ENCODE peak calls at places on chromosomes 7 and 10, in four cellular contexts. V is K562, A is GM12878, N is HepG2. L is an unnamed sample.

GRCh38 chr7:27170936-27171635 is 3.0 kb downstream of the HOXA10 start:
- DNase-seq in V (no peak), A (no peak), N (peak; percentile 26), L (no peak)

GRCh38 chr10:36489928-36490279 is 635.5 kb upstream of the ANKRD30A start:
- DNase-seq in V (no peak), A (no peak), N (no peak), L (no peak)

GRCh38 chr10:75951026-75951589 is 519.7 kb downstream of the LRMDA start:
- DNase-seq in V (no peak), A (no peak), N (no peak), L (no peak)

GRCh38 chr10:18797286-18797685 is 138.1 kb downstream of the ARL5B start:
- DNase-seq in V (no peak), A (no peak), N (no peak), L (no peak)

GRCh38 chr10:32795598-32796183 is 162.3 kb downstream of the ITGB1 start:
- DNase-seq in V (peak; percentile 17), A (peak; percentile 4), N (peak; percentile 13), L (peak; percentile 11)

GRCh38 chr10:104306897-104307296 is 31.4 kb downstream of the ITPRIP start:
- DNase-seq in V (no peak), A (no peak), N (no peak), L (no peak)

GRCh38 chr7:26367219-26367711 is 75.6 kb downstream of the SNX10 start:
- DNase-seq in V (no peak), A (no peak), N (no peak), L (no peak)

GRCh38 chr7:74032191-74032490 is 4.2 kb downstream of the ELN start:
- DNase-seq in V (no peak), A (no peak), N (no peak), L (no peak)

GRCh38 chr7:151824285-151824950 is 52.5 kb downstream of the PRKAG2 start:
- DNase-seq in V (no peak), A (no peak), N (no peak), L (no peak)

GRCh38 chr10:24518981-24519597 is 204.6 kb downstream of the ARHGAP21 start:
- DNase-seq in V (peak; percentile 56), A (no peak), N (peak; percentile 53), L (peak; percentile 74)

GRCh38 chr7:81213394-81213793 is 294.5 kb upstream of the SEMA3C start:
- DNase-seq in V (no peak), A (no peak), N (no peak), L (no peak)

GRCh38 chr10:70784476-70784875 is 701 bp downstream of the TBATA start:
- DNase-seq in V (no peak), A (no peak), N (no peak), L (no peak)

GRCh38 chr7:150339369-150339768 is 2.1 kb downstream of the RARRES2 start:
- DNase-seq in V (no peak), A (no peak), N (no peak), L (no peak)

GRCh38 chr10:28737096-28737495 is 59.8 kb downstream of the BAMBI start:
- DNase-seq in V (no peak), A (no peak), N (no peak), L (no peak)

GRCh38 chr7:30705596-30705995 is 23.3 kb upstream of the CRHR2 start:
- DNase-seq in V (no peak), A (no peak), N (no peak), L (no peak)

GRCh38 chr7:2687881-2688318 is at the start of gene AMZ1:
- DNase-seq in V (peak; percentile 36), A (no peak), N (no peak), L (no peak)

GRCh38 chr10:18859659-18860058 is 188.9 kb upstream of the MALRD1 start:
- DNase-seq in V (no peak), A (no peak), N (no peak), L (no peak)

GRCh38 chr7:129161524-129161923 is 17.0 kb downstream of the TSPAN33 start:
- DNase-seq in V (no peak), A (no peak), N (no peak), L (no peak)

DNA sequence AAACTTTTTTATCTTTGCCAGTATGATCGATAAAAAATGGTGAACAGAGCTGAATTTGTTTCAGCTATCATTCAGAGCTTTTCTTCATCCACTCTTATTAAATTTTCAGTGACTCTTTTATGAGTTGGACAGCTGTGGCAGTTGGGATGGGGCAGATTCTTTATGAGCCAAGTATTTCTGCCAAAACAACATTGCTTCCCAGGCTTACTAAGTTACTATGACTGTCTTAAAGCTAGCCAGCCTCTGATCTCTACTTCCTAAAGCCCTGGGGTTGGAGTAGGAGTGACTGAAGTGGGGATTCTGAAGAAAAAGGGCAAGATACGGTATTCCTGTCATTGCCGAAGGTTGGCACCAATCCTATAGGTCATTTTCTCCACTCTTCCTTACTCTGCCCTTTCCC is 12.6 kb downstream of the RPP30 start:
- DNase-seq in V (no peak), A (no peak), N (no peak), L (no peak)
- TF ChIP-seq FOXK2 in V (no peak), A (no peak), N (no peak), L (no peak)

GRCh38 chr10:132109341-132110072 is 43.8 kb downstream of the JAKMIP3 start:
- DNase-seq in V (no peak), A (no peak), N (no peak), L (no peak)

GRCh38 chr10:132107211-132107946 is 41.6 kb downstream of the JAKMIP3 start:
- DNase-seq in V (no peak), A (no peak), N (no peak), L (no peak)

GRCh38 chr10:132110091-132110490 is 44.3 kb downstream of the JAKMIP3 start:
- DNase-seq in V (no peak), A (no peak), N (no peak), L (no peak)

GRCh38 chr10:132106431-132106830 is 40.7 kb downstream of the JAKMIP3 start:
- DNase-seq in V (no peak), A (no peak), N (no peak), L (no peak)

GRCh38 chr10:132107947-132108877 is 42.5 kb downstream of the JAKMIP3 start:
- DNase-seq in V (no peak), A (no peak), N (no peak), L (no peak)
- TF ChIP-seq SP1 in V (no peak), A (no peak), N (no peak), L (no peak)

DNA sequence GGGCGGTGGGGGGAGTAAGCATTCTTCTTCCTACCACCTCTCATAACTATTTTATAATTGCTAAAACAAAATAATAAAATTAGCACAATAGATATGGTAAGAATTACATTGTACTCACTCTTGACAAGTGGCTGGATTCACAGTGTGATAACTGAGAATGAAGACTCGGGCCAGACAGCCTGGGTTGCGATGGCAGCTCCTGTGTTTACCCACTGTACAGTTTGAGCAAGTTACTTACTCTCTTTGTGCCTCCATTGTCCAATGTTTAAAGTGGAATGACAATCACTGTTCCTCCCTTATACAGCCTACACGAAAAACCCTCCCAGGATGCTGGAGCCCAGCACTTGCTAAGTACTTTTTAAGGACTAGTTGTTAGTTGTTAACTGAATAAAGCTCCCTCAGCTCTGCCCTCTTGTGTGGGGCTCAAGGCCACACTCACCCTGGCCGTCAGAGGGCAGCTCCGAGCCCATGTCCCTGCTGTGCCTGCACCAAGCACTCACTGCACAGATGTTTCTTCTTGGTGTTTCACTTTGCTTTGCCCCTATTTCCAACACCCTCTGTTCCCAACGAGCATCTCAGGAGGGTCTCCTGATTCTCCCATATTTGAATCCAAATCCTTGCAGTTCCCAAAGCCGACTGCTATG is 56.4 kb upstream of the NPS start:
- DNase-seq in V (no peak), A (no peak), N (no peak), L (peak; percentile 45)
- TF ChIP-seq FOXK2 in V (no peak), A (no peak), N (no peak), L (no peak)

DNA sequence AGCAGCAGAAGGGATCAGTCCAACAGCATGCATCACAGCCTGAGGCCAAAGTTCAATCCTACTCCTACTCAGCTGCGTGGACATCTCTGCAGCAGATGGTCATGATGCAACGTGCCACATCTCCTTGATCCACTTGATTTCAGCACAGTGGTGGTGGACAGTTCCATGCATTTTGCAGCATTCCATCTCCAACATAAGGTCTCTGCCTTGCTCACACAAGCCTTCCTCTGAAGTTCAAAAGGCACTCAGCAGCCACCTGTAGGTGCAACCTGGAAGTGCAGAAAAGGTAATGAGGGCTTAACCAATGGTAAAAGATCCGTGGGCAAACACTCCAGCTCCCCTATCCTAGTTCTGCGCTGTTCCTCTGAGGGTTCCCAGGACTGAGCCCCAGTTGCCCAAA is 57.5 kb upstream of the CHCHD3 start:
- DNase-seq in V (no peak), A (no peak), N (peak; percentile 52), L (peak; percentile 26)
- TF ChIP-seq SP1 in V (no peak), A (no peak), N (no peak), L (no peak)

L was measured in HEK293T.